ENCODE peak calls at places on chromosome 11, in ten cellular contexts. One of them, this sample, is unnamed.

GRCh38 chr11:87173185-87174039 is 135.7 kb downstream of the TMEM135 start:
- DNase-seq in activated T-helper 1 cell treated with anti-CD3 and anti-CD28 coated beads, Interleukin-2, amount 50 U/mL, for 16 hours: no peak
- DNase-seq in choroid plexus epithelial cell: peak; percentile 81
- DNase-seq in stimulated activated CD4-positive, alpha-beta T cell treated with anti-CD3 and anti-CD28 coated beads, Interleukin-4, amount 100 ng/mL, for 4 hours: no peak
- DNase-seq in cardiac muscle cell: no peak
- DNase-seq in IMR-90: peak; percentile 63
- DNase-seq in C1 segment of cervical spinal cord: no peak
- DNase-seq in NCI-H146: no peak
- DNase-seq in GM19239: no peak
- DNase-seq in activated CD4-positive, alpha-beta T cell treated with anti-CD3 and anti-CD28 coated beads, Interleukin-2, amount 50 U/mL, for 48 hours: no peak
- DNase-seq in this sample: no peak

GRCh38 chr11:62477927-62478326 is 59.1 kb downstream of the SCGB1A1 start:
- DNase-seq in C1 segment of cervical spinal cord: no peak
- DNase-seq in activated T-helper 1 cell treated with anti-CD3 and anti-CD28 coated beads, Interleukin-2, amount 50 U/mL, for 16 hours: no peak
- DNase-seq in GM19239: no peak
- DNase-seq in NCI-H146: no peak
- DNase-seq in activated CD4-positive, alpha-beta T cell treated with anti-CD3 and anti-CD28 coated beads, Interleukin-2, amount 50 U/mL, for 48 hours: no peak
- DNase-seq in IMR-90: no peak
- DNase-seq in choroid plexus epithelial cell: no peak
- DNase-seq in cardiac muscle cell: no peak
- DNase-seq in stimulated activated CD4-positive, alpha-beta T cell treated with anti-CD3 and anti-CD28 coated beads, Interleukin-4, amount 100 ng/mL, for 4 hours: no peak
- DNase-seq in this sample: no peak

GRCh38 chr11:85540635-85541034 is 86.5 kb downstream of the DLG2 start:
- DNase-seq in activated T-helper 1 cell treated with anti-CD3 and anti-CD28 coated beads, Interleukin-2, amount 50 U/mL, for 16 hours: no peak
- DNase-seq in IMR-90: no peak
- DNase-seq in GM19239: no peak
- DNase-seq in stimulated activated CD4-positive, alpha-beta T cell treated with anti-CD3 and anti-CD28 coated beads, Interleukin-4, amount 100 ng/mL, for 4 hours: no peak
- DNase-seq in choroid plexus epithelial cell: no peak
- DNase-seq in activated CD4-positive, alpha-beta T cell treated with anti-CD3 and anti-CD28 coated beads, Interleukin-2, amount 50 U/mL, for 48 hours: no peak
- DNase-seq in NCI-H146: no peak
- DNase-seq in C1 segment of cervical spinal cord: no peak
- DNase-seq in cardiac muscle cell: no peak
- DNase-seq in this sample: no peak

GRCh38 chr11:68096962-68097361 is 24.2 kb downstream of the CHKA start:
- DNase-seq in choroid plexus epithelial cell: no peak
- DNase-seq in C1 segment of cervical spinal cord: no peak
- DNase-seq in IMR-90: no peak
- DNase-seq in activated CD4-positive, alpha-beta T cell treated with anti-CD3 and anti-CD28 coated beads, Interleukin-2, amount 50 U/mL, for 48 hours: no peak
- DNase-seq in activated T-helper 1 cell treated with anti-CD3 and anti-CD28 coated beads, Interleukin-2, amount 50 U/mL, for 16 hours: no peak
- DNase-seq in NCI-H146: no peak
- DNase-seq in cardiac muscle cell: no peak
- DNase-seq in GM19239: no peak
- DNase-seq in stimulated activated CD4-positive, alpha-beta T cell treated with anti-CD3 and anti-CD28 coated beads, Interleukin-4, amount 100 ng/mL, for 4 hours: no peak
- DNase-seq in this sample: no peak

GRCh38 chr11:124762077-124762623 is at the start of gene ESAM:
- DNase-seq in stimulated activated CD4-positive, alpha-beta T cell treated with anti-CD3 and anti-CD28 coated beads, Interleukin-4, amount 100 ng/mL, for 4 hours: peak; percentile 56
- DNase-seq in C1 segment of cervical spinal cord: no peak
- DNase-seq in activated CD4-positive, alpha-beta T cell treated with anti-CD3 and anti-CD28 coated beads, Interleukin-2, amount 50 U/mL, for 48 hours: peak; percentile 74
- DNase-seq in choroid plexus epithelial cell: no peak
- DNase-seq in activated T-helper 1 cell treated with anti-CD3 and anti-CD28 coated beads, Interleukin-2, amount 50 U/mL, for 16 hours: peak; percentile 48
- DNase-seq in NCI-H146: peak; percentile 46
- DNase-seq in GM19239: peak; percentile 75
- DNase-seq in cardiac muscle cell: peak; percentile 42
- DNase-seq in IMR-90: no peak
- DNase-seq in this sample: no peak

GRCh38 chr11:61534901-61535839 is 26.6 kb downstream of the LRRC10B start:
- DNase-seq in cardiac muscle cell: no peak
- DNase-seq in activated CD4-positive, alpha-beta T cell treated with anti-CD3 and anti-CD28 coated beads, Interleukin-2, amount 50 U/mL, for 48 hours: no peak
- DNase-seq in activated T-helper 1 cell treated with anti-CD3 and anti-CD28 coated beads, Interleukin-2, amount 50 U/mL, for 16 hours: no peak
- DNase-seq in IMR-90: no peak
- DNase-seq in GM19239: no peak
- DNase-seq in choroid plexus epithelial cell: no peak
- DNase-seq in NCI-H146: no peak
- DNase-seq in C1 segment of cervical spinal cord: no peak
- DNase-seq in stimulated activated CD4-positive, alpha-beta T cell treated with anti-CD3 and anti-CD28 coated beads, Interleukin-4, amount 100 ng/mL, for 4 hours: no peak
- DNase-seq in this sample: no peak

GRCh38 chr11:77517226-77517625 is 43.3 kb upstream of the PAK1 start:
- DNase-seq in GM19239: no peak
- DNase-seq in IMR-90: no peak
- DNase-seq in C1 segment of cervical spinal cord: peak; percentile 15
- DNase-seq in choroid plexus epithelial cell: no peak
- DNase-seq in activated CD4-positive, alpha-beta T cell treated with anti-CD3 and anti-CD28 coated beads, Interleukin-2, amount 50 U/mL, for 48 hours: no peak
- DNase-seq in activated T-helper 1 cell treated with anti-CD3 and anti-CD28 coated beads, Interleukin-2, amount 50 U/mL, for 16 hours: no peak
- DNase-seq in stimulated activated CD4-positive, alpha-beta T cell treated with anti-CD3 and anti-CD28 coated beads, Interleukin-4, amount 100 ng/mL, for 4 hours: no peak
- DNase-seq in cardiac muscle cell: no peak
- DNase-seq in NCI-H146: no peak
- DNase-seq in this sample: no peak

GRCh38 chr11:67286621-67287333 is 2.3 kb upstream of the ANKRD13D start:
- DNase-seq in NCI-H146: no peak
- DNase-seq in activated CD4-positive, alpha-beta T cell treated with anti-CD3 and anti-CD28 coated beads, Interleukin-2, amount 50 U/mL, for 48 hours: no peak
- DNase-seq in GM19239: no peak
- DNase-seq in choroid plexus epithelial cell: peak; percentile 62
- DNase-seq in activated T-helper 1 cell treated with anti-CD3 and anti-CD28 coated beads, Interleukin-2, amount 50 U/mL, for 16 hours: no peak
- DNase-seq in IMR-90: no peak
- DNase-seq in C1 segment of cervical spinal cord: no peak
- DNase-seq in cardiac muscle cell: no peak
- DNase-seq in stimulated activated CD4-positive, alpha-beta T cell treated with anti-CD3 and anti-CD28 coated beads, Interleukin-4, amount 100 ng/mL, for 4 hours: no peak
- DNase-seq in this sample: no peak

GRCh38 chr11:110903830-110904229 is 191.6 kb upstream of the ARHGAP20 start:
- DNase-seq in activated T-helper 1 cell treated with anti-CD3 and anti-CD28 coated beads, Interleukin-2, amount 50 U/mL, for 16 hours: no peak
- DNase-seq in cardiac muscle cell: no peak
- DNase-seq in IMR-90: peak; percentile 75
- DNase-seq in NCI-H146: no peak
- DNase-seq in C1 segment of cervical spinal cord: no peak
- DNase-seq in GM19239: no peak
- DNase-seq in activated CD4-positive, alpha-beta T cell treated with anti-CD3 and anti-CD28 coated beads, Interleukin-2, amount 50 U/mL, for 48 hours: no peak
- DNase-seq in stimulated activated CD4-positive, alpha-beta T cell treated with anti-CD3 and anti-CD28 coated beads, Interleukin-4, amount 100 ng/mL, for 4 hours: no peak
- DNase-seq in choroid plexus epithelial cell: peak; percentile 67
- DNase-seq in this sample: no peak